ENCODE peak calls at places on chromosomes 11 and 22, in six cellular contexts. K is left ventricle myocardium inferior; H is NCI-H526 treated with DMSO at 0.1 percent for 48 hours; N is HT-29; W is endothelial cell; U is activated CD4-positive, alpha-beta T cell treated with anti-CD3 and anti-CD28 coated beads, Interleukin-2, amount 50 U/mL, for 1 hour. O is an unnamed sample.

GRCh38 chr11:119335655-119336543 is 1.6 kb downstream of the RNF26 start:
- DNase-seq in K (no peak), H (no peak), N (no peak), W (no peak), U (no peak), O (no peak)

GRCh38 chr22:46976598-46976997 is 214.1 kb downstream of the TBC1D22A start:
- DNase-seq in K (no peak), H (no peak), N (no peak), W (no peak), U (no peak), O (peak)

GRCh38 chr11:35404397-35404775 is 15.0 kb downstream of the SLC1A2 start:
- DNase-seq in K (no peak), H (no peak), N (peak), W (peak), U (no peak), O (peak)

GRCh38 chr22:20660441-20661054 is 113.4 kb upstream of the SERPIND1 start:
- DNase-seq in K (no peak), H (no peak), N (no peak), W (no peak), U (no peak), O (no peak)

GRCh38 chr22:36506637-36507517 is at the start of gene FOXRED2:
- DNase-seq in K (peak), H (peak), N (peak), W (peak), U (peak), O (peak)

GRCh38 chr22:49211176-49211575 is 616.5 kb downstream of the BRD1 start:
- DNase-seq in K (peak), H (no peak), N (no peak), W (no peak), U (no peak), O (no peak)

GRCh38 chr11:87239001-87239400 is 201.3 kb downstream of the TMEM135 start:
- DNase-seq in K (no peak), H (no peak), N (no peak), W (no peak), U (no peak), O (no peak)

GRCh38 chr22:34993548-34993947 is 72.4 kb upstream of the ISX start:
- DNase-seq in K (no peak), H (no peak), N (no peak), W (no peak), U (no peak), O (no peak)

GRCh38 chr11:101397941-101398340 is 185.9 kb downstream of the TRPC6 start:
- DNase-seq in K (no peak), H (no peak), N (no peak), W (no peak), U (no peak), O (no peak)

GRCh38 chr22:44667829-44668189 is 34.2 kb upstream of the PRR5 start:
- DNase-seq in K (no peak), H (no peak), N (no peak), W (no peak), U (peak), O (no peak)

GRCh38 chr22:32823024-32823730 is 21.7 kb downstream of the TIMP3 start:
- DNase-seq in K (no peak), H (no peak), N (peak), W (peak), U (no peak), O (peak)

GRCh38 chr11:65574963-65575567 is 788 bp upstream of the EHBP1L1 start:
- DNase-seq in K (no peak), H (no peak), N (peak), W (no peak), U (no peak), O (peak)

GRCh38 chr11:17655682-17656081 is 63.7 kb upstream of the MYOD1 start:
- DNase-seq in K (no peak), H (no peak), N (no peak), W (no peak), U (no peak), O (no peak)

GRCh38 chr11:111299111-111300026 is 1.0 kb downstream of the POU2AF3 start:
- DNase-seq in K (peak), H (peak), N (peak), W (peak), U (no peak), O (peak)

GRCh38 chr11:121236115-121237001 is 56.2 kb upstream of the SC5D start:
- DNase-seq in K (no peak), H (peak), N (no peak), W (no peak), U (no peak), O (no peak)

GRCh38 chr11:61534025-61534900 is 25.7 kb downstream of the LRRC10B start:
- DNase-seq in K (no peak), H (no peak), N (no peak), W (no peak), U (no peak), O (no peak)

GRCh38 chr22:31039393-31039792 is 41.7 kb upstream of the SMTN start:
- DNase-seq in K (peak), H (no peak), N (no peak), W (no peak), U (no peak), O (no peak)

O was measured in thyroid gland.